ENCODE peak calls at places on chromosomes 11 and 22, in six cellular contexts. One of them, this sample, is unnamed.

GRCh38 chr22:43375951-43376455 is 32.8 kb upstream of the SCUBE1 start:
- DNase-seq in substantia nigra: no peak
- DNase-seq in right atrium auricular region: no peak
- DNase-seq in activated CD4-positive, CD25-positive, alpha-beta regulatory T cell: no peak
- DNase-seq in fibroblast of the aortic adventitia: peak; percentile 5
- DNase-seq in stimulated activated CD4-positive, alpha-beta T cell treated with anti-CD3 and anti-CD28 coated beads, Interleukin-1b, Interleukin-23, amount 100 ng/mL, for 4 hours: no peak
- DNase-seq in this sample: no peak

GRCh38 chr22:25747245-25747944 is 5.4 kb downstream of the MYO18B start:
- DNase-seq in right atrium auricular region: peak; percentile 75
- DNase-seq in substantia nigra: no peak
- DNase-seq in stimulated activated CD4-positive, alpha-beta T cell treated with anti-CD3 and anti-CD28 coated beads, Interleukin-1b, Interleukin-23, amount 100 ng/mL, for 4 hours: no peak
- DNase-seq in activated CD4-positive, CD25-positive, alpha-beta regulatory T cell: no peak
- DNase-seq in fibroblast of the aortic adventitia: peak; percentile 97
- DNase-seq in this sample: no peak

GRCh38 chr11:76578655-76579046 is 91.9 kb downstream of the LRRC32 start:
- DNase-seq in substantia nigra: no peak
- DNase-seq in stimulated activated CD4-positive, alpha-beta T cell treated with anti-CD3 and anti-CD28 coated beads, Interleukin-1b, Interleukin-23, amount 100 ng/mL, for 4 hours: no peak
- DNase-seq in activated CD4-positive, CD25-positive, alpha-beta regulatory T cell: no peak
- DNase-seq in right atrium auricular region: peak; percentile 76
- DNase-seq in fibroblast of the aortic adventitia: no peak
- DNase-seq in this sample: no peak

GRCh38 chr11:128931066-128931465 is 11.6 kb downstream of the TP53AIP1 start:
- DNase-seq in activated CD4-positive, CD25-positive, alpha-beta regulatory T cell: no peak
- DNase-seq in stimulated activated CD4-positive, alpha-beta T cell treated with anti-CD3 and anti-CD28 coated beads, Interleukin-1b, Interleukin-23, amount 100 ng/mL, for 4 hours: no peak
- DNase-seq in substantia nigra: no peak
- DNase-seq in right atrium auricular region: no peak
- DNase-seq in fibroblast of the aortic adventitia: no peak
- DNase-seq in this sample: no peak

GRCh38 chr11:68150029-68150428 is 28.8 kb upstream of the CHKA start:
- DNase-seq in right atrium auricular region: peak; percentile 77
- DNase-seq in fibroblast of the aortic adventitia: peak; percentile 60
- DNase-seq in activated CD4-positive, CD25-positive, alpha-beta regulatory T cell: no peak
- DNase-seq in substantia nigra: no peak
- DNase-seq in stimulated activated CD4-positive, alpha-beta T cell treated with anti-CD3 and anti-CD28 coated beads, Interleukin-1b, Interleukin-23, amount 100 ng/mL, for 4 hours: no peak
- DNase-seq in this sample: no peak

GRCh38 chr22:38513063-38513462 is 7.0 kb upstream of the DDX17 start:
- DNase-seq in right atrium auricular region: no peak
- DNase-seq in activated CD4-positive, CD25-positive, alpha-beta regulatory T cell: peak; percentile 14
- DNase-seq in substantia nigra: no peak
- DNase-seq in fibroblast of the aortic adventitia: no peak
- DNase-seq in stimulated activated CD4-positive, alpha-beta T cell treated with anti-CD3 and anti-CD28 coated beads, Interleukin-1b, Interleukin-23, amount 100 ng/mL, for 4 hours: no peak
- DNase-seq in this sample: no peak

GRCh38 chr22:42805016-42805997 is 51.8 kb downstream of the ARFGAP3 start:
- DNase-seq in activated CD4-positive, CD25-positive, alpha-beta regulatory T cell: no peak
- DNase-seq in right atrium auricular region: peak; percentile 55
- DNase-seq in stimulated activated CD4-positive, alpha-beta T cell treated with anti-CD3 and anti-CD28 coated beads, Interleukin-1b, Interleukin-23, amount 100 ng/mL, for 4 hours: no peak
- DNase-seq in fibroblast of the aortic adventitia: no peak
- DNase-seq in substantia nigra: no peak
- DNase-seq in this sample: peak; percentile 84

GRCh38 chr11:102603091-102603490 is 22.0 kb downstream of the MMP20 start:
- DNase-seq in right atrium auricular region: no peak
- DNase-seq in stimulated activated CD4-positive, alpha-beta T cell treated with anti-CD3 and anti-CD28 coated beads, Interleukin-1b, Interleukin-23, amount 100 ng/mL, for 4 hours: no peak
- DNase-seq in substantia nigra: no peak
- DNase-seq in activated CD4-positive, CD25-positive, alpha-beta regulatory T cell: no peak
- DNase-seq in fibroblast of the aortic adventitia: peak; percentile 47
- DNase-seq in this sample: no peak

GRCh38 chr11:92776676-92777075 is 192.8 kb upstream of the MTNR1B start:
- DNase-seq in activated CD4-positive, CD25-positive, alpha-beta regulatory T cell: no peak
- DNase-seq in substantia nigra: no peak
- DNase-seq in fibroblast of the aortic adventitia: no peak
- DNase-seq in stimulated activated CD4-positive, alpha-beta T cell treated with anti-CD3 and anti-CD28 coated beads, Interleukin-1b, Interleukin-23, amount 100 ng/mL, for 4 hours: no peak
- DNase-seq in right atrium auricular region: no peak
- DNase-seq in this sample: no peak

GRCh38 chr11:1310315-1310687 is 869 bp upstream of the TOLLIP start:
- DNase-seq in right atrium auricular region: no peak
- DNase-seq in activated CD4-positive, CD25-positive, alpha-beta regulatory T cell: no peak
- DNase-seq in fibroblast of the aortic adventitia: peak; percentile 7
- DNase-seq in substantia nigra: no peak
- DNase-seq in stimulated activated CD4-positive, alpha-beta T cell treated with anti-CD3 and anti-CD28 coated beads, Interleukin-1b, Interleukin-23, amount 100 ng/mL, for 4 hours: no peak
- DNase-seq in this sample: no peak

GRCh38 chr11:118918128-118918685 is 7.5 kb downstream of the BCL9L start:
- DNase-seq in substantia nigra: no peak
- DNase-seq in activated CD4-positive, CD25-positive, alpha-beta regulatory T cell: no peak
- DNase-seq in right atrium auricular region: peak; percentile 96
- DNase-seq in stimulated activated CD4-positive, alpha-beta T cell treated with anti-CD3 and anti-CD28 coated beads, Interleukin-1b, Interleukin-23, amount 100 ng/mL, for 4 hours: no peak
- DNase-seq in fibroblast of the aortic adventitia: peak; percentile 96
- DNase-seq in this sample: no peak

GRCh38 chr11:22389526-22390282 is 51.5 kb downstream of the SLC17A6 start:
- DNase-seq in right atrium auricular region: no peak
- DNase-seq in substantia nigra: no peak
- DNase-seq in activated CD4-positive, CD25-positive, alpha-beta regulatory T cell: no peak
- DNase-seq in fibroblast of the aortic adventitia: no peak
- DNase-seq in stimulated activated CD4-positive, alpha-beta T cell treated with anti-CD3 and anti-CD28 coated beads, Interleukin-1b, Interleukin-23, amount 100 ng/mL, for 4 hours: no peak
- DNase-seq in this sample: no peak

GRCh38 chr11:27423125-27423524 is 49.5 kb downstream of the LGR4 start:
- DNase-seq in right atrium auricular region: peak; percentile 86
- DNase-seq in stimulated activated CD4-positive, alpha-beta T cell treated with anti-CD3 and anti-CD28 coated beads, Interleukin-1b, Interleukin-23, amount 100 ng/mL, for 4 hours: no peak
- DNase-seq in fibroblast of the aortic adventitia: peak; percentile 88
- DNase-seq in activated CD4-positive, CD25-positive, alpha-beta regulatory T cell: no peak
- DNase-seq in substantia nigra: no peak
- DNase-seq in this sample: no peak

GRCh38 chr11:126282742-126283591 is at the start of gene TIRAP:
- DNase-seq in substantia nigra: no peak
- DNase-seq in fibroblast of the aortic adventitia: peak; percentile 42
- DNase-seq in right atrium auricular region: no peak
- DNase-seq in stimulated activated CD4-positive, alpha-beta T cell treated with anti-CD3 and anti-CD28 coated beads, Interleukin-1b, Interleukin-23, amount 100 ng/mL, for 4 hours: peak; percentile 14
- DNase-seq in activated CD4-positive, CD25-positive, alpha-beta regulatory T cell: peak; percentile 59
- DNase-seq in this sample: no peak

GRCh38 chr11:16924826-16925494 is 89.3 kb downstream of the PLEKHA7 start:
- DNase-seq in substantia nigra: no peak
- DNase-seq in activated CD4-positive, CD25-positive, alpha-beta regulatory T cell: no peak
- DNase-seq in fibroblast of the aortic adventitia: peak; percentile 32
- DNase-seq in stimulated activated CD4-positive, alpha-beta T cell treated with anti-CD3 and anti-CD28 coated beads, Interleukin-1b, Interleukin-23, amount 100 ng/mL, for 4 hours: no peak
- DNase-seq in right atrium auricular region: no peak
- DNase-seq in this sample: no peak

GRCh38 chr11:84117394-84117793 is 831.2 kb upstream of the CCDC90B start:
- DNase-seq in substantia nigra: no peak
- DNase-seq in activated CD4-positive, CD25-positive, alpha-beta regulatory T cell: no peak
- DNase-seq in right atrium auricular region: no peak
- DNase-seq in stimulated activated CD4-positive, alpha-beta T cell treated with anti-CD3 and anti-CD28 coated beads, Interleukin-1b, Interleukin-23, amount 100 ng/mL, for 4 hours: no peak
- DNase-seq in fibroblast of the aortic adventitia: peak; percentile 11
- DNase-seq in this sample: no peak